ENCODE peak calls at places on chromosomes 12 and 14, in ten cellular contexts. C is T-helper 1 cell; H is GOT3; N is dorsolateral prefrontal cortex; Q is cardiac septum; K is stimulated activated CD4-positive, alpha-beta T cell treated with anti-CD3 and anti-CD28 coated beads, Interleukin-12 subunit alpha, Interleukin-12 subunit beta, amount 100 ng/mL, for 48 hours; T is HS-27A; V is mesothelial cell of epicardium; L is neural crest cell; J is COR-L47. W is an unnamed sample.

GRCh38 chr14:49769171-49769570 is 1.2 kb downstream of the KLHDC2 start:
- DNase-seq in C (no peak), H (no peak), N (no peak), Q (no peak), K (no peak), T (peak; percentile 51), V (no peak), L (no peak), J (no peak), W (peak; percentile 53)

GRCh38 chr12:90036641-90037040 is 328.0 kb upstream of the ATP2B1 start:
- DNase-seq in C (no peak), H (no peak), N (no peak), Q (no peak), K (no peak), T (peak; percentile 43), V (no peak), L (no peak), J (no peak), W (peak; percentile 64)

GRCh38 chr14:96394047-96394815 is 2.3 kb downstream of the AK7 start:
- DNase-seq in C (no peak), H (no peak), N (no peak), Q (no peak), K (no peak), T (no peak), V (no peak), L (no peak), J (no peak), W (no peak)

GRCh38 chr12:94644141-94644575 is 6.2 kb downstream of the TMCC3 start:
- DNase-seq in C (no peak), H (no peak), N (no peak), Q (no peak), K (no peak), T (peak; percentile 7), V (no peak), L (no peak), J (no peak), W (peak; percentile 70)

GRCh38 chr12:53820907-53821306 is 69.1 kb upstream of the CISTR start:
- DNase-seq in C (no peak), H (no peak), N (no peak), Q (no peak), K (no peak), T (no peak), V (no peak), L (no peak), J (no peak), W (no peak)

GRCh38 chr12:119227292-119227691 is 48.6 kb downstream of the HSPB8 start:
- DNase-seq in C (no peak), H (no peak), N (no peak), Q (no peak), K (no peak), T (no peak), V (no peak), L (no peak), J (no peak), W (no peak)

GRCh38 chr12:130863298-130863697 is 8.6 kb upstream of the RAN start:
- DNase-seq in C (no peak), H (no peak), N (no peak), Q (peak; percentile 12), K (no peak), T (no peak), V (no peak), L (no peak), J (no peak), W (no peak)

GRCh38 chr14:55121146-55121545 is 7.9 kb upstream of the LGALS3 start:
- DNase-seq in C (no peak), H (no peak), N (no peak), Q (no peak), K (no peak), T (no peak), V (no peak), L (no peak), J (no peak), W (no peak)

GRCh38 chr12:120972870-120973543 is 5.3 kb upstream of the HNF1A start:
- DNase-seq in C (no peak), H (no peak), N (no peak), Q (no peak), K (no peak), T (no peak), V (no peak), L (peak; percentile 29), J (no peak), W (no peak)